ENCODE peak calls at places on chromosomes 3 and 15, in ten cellular contexts. One of them, this sample, is unnamed.

GRCh38 chr15:84620626-84621025 is 19.8 kb downstream of the ZSCAN2 start:
- DNase-seq in neuronal stem cell: no peak
- DNase-seq in AG04449: no peak
- DNase-seq in stomach: no peak
- DNase-seq in EL: no peak
- DNase-seq in NCI-H1105: no peak
- DNase-seq in astrocyte of the cerebellum: no peak
- DNase-seq in stimulated activated CD8-positive, alpha-beta memory T cell treated with anti-CD3 and anti-CD28 coated beads, Interleukin-2, amount 100 ng/mL, for 48 hours: no peak
- DNase-seq in hepatic stellate cell: no peak
- DNase-seq in T follicular helper cell: no peak
- DNase-seq in this sample: no peak

GRCh38 chr3:118941236-118941635 is 93.4 kb downstream of the IGSF11 start:
- DNase-seq in neuronal stem cell: no peak
- DNase-seq in AG04449: no peak
- DNase-seq in stomach: no peak
- DNase-seq in EL: no peak
- DNase-seq in NCI-H1105: no peak
- DNase-seq in astrocyte of the cerebellum: no peak
- DNase-seq in stimulated activated CD8-positive, alpha-beta memory T cell treated with anti-CD3 and anti-CD28 coated beads, Interleukin-2, amount 100 ng/mL, for 48 hours: no peak
- DNase-seq in hepatic stellate cell: no peak
- DNase-seq in T follicular helper cell: no peak
- DNase-seq in this sample: no peak

GRCh38 chr3:72470899-72471298 is 377.3 kb downstream of the SHQ1 start:
- DNase-seq in neuronal stem cell: no peak
- DNase-seq in AG04449: no peak
- DNase-seq in stomach: no peak
- DNase-seq in EL: no peak
- DNase-seq in NCI-H1105: no peak
- DNase-seq in astrocyte of the cerebellum: no peak
- DNase-seq in stimulated activated CD8-positive, alpha-beta memory T cell treated with anti-CD3 and anti-CD28 coated beads, Interleukin-2, amount 100 ng/mL, for 48 hours: no peak
- DNase-seq in hepatic stellate cell: no peak
- DNase-seq in T follicular helper cell: no peak
- DNase-seq in this sample: no peak

GRCh38 chr3:42667096-42667522 is 13.6 kb downstream of the ZBTB47 start:
- DNase-seq in neuronal stem cell: no peak
- DNase-seq in AG04449: no peak
- DNase-seq in stomach: no peak
- DNase-seq in EL: no peak
- DNase-seq in NCI-H1105: no peak
- DNase-seq in astrocyte of the cerebellum: no peak
- DNase-seq in stimulated activated CD8-positive, alpha-beta memory T cell treated with anti-CD3 and anti-CD28 coated beads, Interleukin-2, amount 100 ng/mL, for 48 hours: no peak
- DNase-seq in hepatic stellate cell: peak; percentile 6
- DNase-seq in T follicular helper cell: no peak
- DNase-seq in this sample: no peak

GRCh38 chr3:50288387-50289007 is 3.7 kb downstream of the IFRD2 start:
- DNase-seq in neuronal stem cell: no peak
- DNase-seq in AG04449: no peak
- DNase-seq in stomach: no peak
- DNase-seq in EL: no peak
- DNase-seq in NCI-H1105: no peak
- DNase-seq in astrocyte of the cerebellum: no peak
- DNase-seq in stimulated activated CD8-positive, alpha-beta memory T cell treated with anti-CD3 and anti-CD28 coated beads, Interleukin-2, amount 100 ng/mL, for 48 hours: no peak
- DNase-seq in hepatic stellate cell: no peak
- DNase-seq in T follicular helper cell: no peak
- DNase-seq in this sample: no peak

GRCh38 chr3:183033746-183034145 is 53.4 kb upstream of the DCUN1D1 start:
- DNase-seq in neuronal stem cell: no peak
- DNase-seq in AG04449: no peak
- DNase-seq in stomach: no peak
- DNase-seq in EL: peak; percentile 73
- DNase-seq in NCI-H1105: no peak
- DNase-seq in astrocyte of the cerebellum: no peak
- DNase-seq in stimulated activated CD8-positive, alpha-beta memory T cell treated with anti-CD3 and anti-CD28 coated beads, Interleukin-2, amount 100 ng/mL, for 48 hours: no peak
- DNase-seq in hepatic stellate cell: peak; percentile 34
- DNase-seq in T follicular helper cell: no peak
- DNase-seq in this sample: no peak

GRCh38 chr15:88617031-88617722 is 4.0 kb upstream of the AEN start:
- DNase-seq in neuronal stem cell: no peak
- DNase-seq in AG04449: no peak
- DNase-seq in stomach: no peak
- DNase-seq in EL: no peak
- DNase-seq in NCI-H1105: no peak
- DNase-seq in astrocyte of the cerebellum: no peak
- DNase-seq in stimulated activated CD8-positive, alpha-beta memory T cell treated with anti-CD3 and anti-CD28 coated beads, Interleukin-2, amount 100 ng/mL, for 48 hours: no peak
- DNase-seq in hepatic stellate cell: no peak
- DNase-seq in T follicular helper cell: no peak
- DNase-seq in this sample: peak; percentile 19

GRCh38 chr3:76206351-76206750 is 421.0 kb upstream of the ZNF717 start:
- DNase-seq in neuronal stem cell: no peak
- DNase-seq in AG04449: no peak
- DNase-seq in stomach: no peak
- DNase-seq in EL: no peak
- DNase-seq in NCI-H1105: no peak
- DNase-seq in astrocyte of the cerebellum: no peak
- DNase-seq in stimulated activated CD8-positive, alpha-beta memory T cell treated with anti-CD3 and anti-CD28 coated beads, Interleukin-2, amount 100 ng/mL, for 48 hours: no peak
- DNase-seq in hepatic stellate cell: no peak
- DNase-seq in T follicular helper cell: no peak
- DNase-seq in this sample: no peak

GRCh38 chr3:179703816-179704215 is 51.0 kb downstream of the USP13 start:
- DNase-seq in neuronal stem cell: no peak
- DNase-seq in AG04449: no peak
- DNase-seq in stomach: no peak
- DNase-seq in EL: no peak
- DNase-seq in NCI-H1105: no peak
- DNase-seq in astrocyte of the cerebellum: no peak
- DNase-seq in stimulated activated CD8-positive, alpha-beta memory T cell treated with anti-CD3 and anti-CD28 coated beads, Interleukin-2, amount 100 ng/mL, for 48 hours: no peak
- DNase-seq in hepatic stellate cell: no peak
- DNase-seq in T follicular helper cell: no peak
- DNase-seq in this sample: no peak

GRCh38 chr3:195556390-195556789 is 13.3 kb upstream of the PPP1R2 start:
- DNase-seq in neuronal stem cell: no peak
- DNase-seq in AG04449: no peak
- DNase-seq in stomach: no peak
- DNase-seq in EL: no peak
- DNase-seq in NCI-H1105: no peak
- DNase-seq in astrocyte of the cerebellum: no peak
- DNase-seq in stimulated activated CD8-positive, alpha-beta memory T cell treated with anti-CD3 and anti-CD28 coated beads, Interleukin-2, amount 100 ng/mL, for 48 hours: peak; percentile 27
- DNase-seq in hepatic stellate cell: no peak
- DNase-seq in T follicular helper cell: no peak
- DNase-seq in this sample: no peak

GRCh38 chr3:193970773-193971206 is 165.2 kb upstream of the HES1 start:
- DNase-seq in neuronal stem cell: no peak
- DNase-seq in AG04449: no peak
- DNase-seq in stomach: no peak
- DNase-seq in EL: no peak
- DNase-seq in NCI-H1105: no peak
- DNase-seq in astrocyte of the cerebellum: no peak
- DNase-seq in stimulated activated CD8-positive, alpha-beta memory T cell treated with anti-CD3 and anti-CD28 coated beads, Interleukin-2, amount 100 ng/mL, for 48 hours: no peak
- DNase-seq in hepatic stellate cell: no peak
- DNase-seq in T follicular helper cell: no peak
- DNase-seq in this sample: no peak

GRCh38 chr15:59764775-59765174 is 75.7 kb upstream of the BNIP2 start:
- DNase-seq in neuronal stem cell: no peak
- DNase-seq in AG04449: no peak
- DNase-seq in stomach: no peak
- DNase-seq in EL: no peak
- DNase-seq in NCI-H1105: no peak
- DNase-seq in astrocyte of the cerebellum: no peak
- DNase-seq in stimulated activated CD8-positive, alpha-beta memory T cell treated with anti-CD3 and anti-CD28 coated beads, Interleukin-2, amount 100 ng/mL, for 48 hours: no peak
- DNase-seq in hepatic stellate cell: no peak
- DNase-seq in T follicular helper cell: no peak
- DNase-seq in this sample: no peak

GRCh38 chr15:43414196-43414595 is 43.3 kb downstream of the TUBGCP4 start:
- DNase-seq in neuronal stem cell: no peak
- DNase-seq in AG04449: no peak
- DNase-seq in stomach: no peak
- DNase-seq in EL: no peak
- DNase-seq in NCI-H1105: no peak
- DNase-seq in astrocyte of the cerebellum: no peak
- DNase-seq in stimulated activated CD8-positive, alpha-beta memory T cell treated with anti-CD3 and anti-CD28 coated beads, Interleukin-2, amount 100 ng/mL, for 48 hours: no peak
- DNase-seq in hepatic stellate cell: no peak
- DNase-seq in T follicular helper cell: no peak
- DNase-seq in this sample: no peak

GRCh38 chr3:101128786-101129185 is 135.6 kb upstream of the ABI3BP start:
- DNase-seq in neuronal stem cell: no peak
- DNase-seq in AG04449: no peak
- DNase-seq in stomach: peak; percentile 43
- DNase-seq in EL: no peak
- DNase-seq in NCI-H1105: no peak
- DNase-seq in astrocyte of the cerebellum: no peak
- DNase-seq in stimulated activated CD8-positive, alpha-beta memory T cell treated with anti-CD3 and anti-CD28 coated beads, Interleukin-2, amount 100 ng/mL, for 48 hours: no peak
- DNase-seq in hepatic stellate cell: no peak
- DNase-seq in T follicular helper cell: no peak
- DNase-seq in this sample: no peak

GRCh38 chr15:29424118-29424517 is 154.5 kb upstream of the NSMCE3 start:
- DNase-seq in neuronal stem cell: no peak
- DNase-seq in AG04449: no peak
- DNase-seq in stomach: no peak
- DNase-seq in EL: no peak
- DNase-seq in NCI-H1105: no peak
- DNase-seq in astrocyte of the cerebellum: no peak
- DNase-seq in stimulated activated CD8-positive, alpha-beta memory T cell treated with anti-CD3 and anti-CD28 coated beads, Interleukin-2, amount 100 ng/mL, for 48 hours: no peak
- DNase-seq in hepatic stellate cell: no peak
- DNase-seq in T follicular helper cell: no peak
- DNase-seq in this sample: no peak

This sample was measured in HAP-1.